ENCODE peak calls at places on chromosome 11, in six cellular contexts. O is fibroblast of lung, X is AG09309, Q is uterus, U is esophagus muscularis mucosa, P is esophagus squamous epithelium. S is an unnamed sample.

GRCh38 chr11:96338910-96339703 is 3.9 kb downstream of the MAML2 start:
- DNase-seq in Q (no peak), X (no peak), O (peak), P (no peak), U (no peak), S (peak)

GRCh38 chr11:126229782-126230540 is 18.4 kb downstream of the FAM118B start:
- DNase-seq in P (no peak), O (peak), Q (no peak), U (no peak), X (no peak), S (no peak)

GRCh38 chr11:67468056-67468455 is 995 bp downstream of the TMEM134 start:
- DNase-seq in O (peak), Q (peak), X (no peak), U (no peak), P (no peak), S (no peak)

GRCh38 chr11:117177534-117178209 is 871 bp upstream of the SIDT2 start:
- DNase-seq in O (no peak), Q (no peak), X (no peak), U (no peak), P (no peak), S (no peak)

GRCh38 chr11:36372101-36372767 is 76.1 kb downstream of the PRR5L start:
- DNase-seq in O (peak), Q (no peak), P (no peak), U (no peak), X (peak), S (peak)

GRCh38 chr11:117071344-117071787 is 26.9 kb downstream of the SIK3 start:
- DNase-seq in P (no peak), U (no peak), O (peak), Q (peak), X (no peak), S (no peak)

GRCh38 chr11:77187776-77188175 is 59.7 kb downstream of the MYO7A start:
- DNase-seq in X (no peak), Q (no peak), O (no peak), P (no peak), U (no peak), S (no peak)

GRCh38 chr11:104091281-104092071 is 55.0 kb downstream of the DDI1 start:
- DNase-seq in P (no peak), O (peak), X (no peak), Q (no peak), U (no peak), S (no peak)

GRCh38 chr11:64762277-64762915 is 2.6 kb upstream of the PYGM start:
- DNase-seq in U (no peak), X (no peak), Q (no peak), P (no peak), O (no peak), S (no peak)

GRCh38 chr11:23205156-23205871 is 345.0 kb upstream of the CCDC179 start:
- DNase-seq in Q (no peak), P (no peak), O (peak), X (no peak), U (no peak), S (peak)

GRCh38 chr11:35145249-35145648 is 6.3 kb downstream of the CD44 start:
- DNase-seq in P (no peak), X (no peak), U (no peak), O (peak), Q (no peak), S (no peak)

DNA sequence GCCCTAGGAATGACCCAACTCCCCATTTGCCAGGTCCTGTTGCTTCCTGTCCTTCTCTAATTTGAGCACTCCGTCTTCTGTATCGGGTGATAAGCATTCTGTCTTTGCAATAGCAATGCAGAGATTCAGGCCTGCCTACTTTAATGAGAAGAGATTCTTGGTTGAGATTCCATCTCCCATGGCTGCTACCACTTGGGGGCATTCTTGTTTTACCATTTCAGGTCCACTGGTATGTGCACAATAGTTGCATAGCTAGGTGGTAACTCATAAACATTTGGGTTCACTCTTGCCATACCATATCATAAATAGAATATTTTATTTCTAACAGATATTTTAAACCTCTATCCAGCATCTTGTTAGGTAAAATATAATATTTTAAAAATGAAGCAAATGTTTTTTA is 34.4 kb upstream of the CALCB start:
- DNase-seq in U (no peak), Q (no peak), O (peak), X (no peak), P (no peak), S (peak)
- TF ChIP-seq CTCF in U (no peak), Q (no peak), O (peak), X (peak), P (no peak), S (peak)

GRCh38 chr11:71302911-71303310 is 50.5 kb upstream of the SHANK2 start:
- DNase-seq in U (peak), Q (no peak), O (no peak), P (no peak), X (no peak), S (no peak)
- TF ChIP-seq CTCF in U (no peak), Q (no peak), O (no peak), P (no peak), X (peak), S (peak)

DNA sequence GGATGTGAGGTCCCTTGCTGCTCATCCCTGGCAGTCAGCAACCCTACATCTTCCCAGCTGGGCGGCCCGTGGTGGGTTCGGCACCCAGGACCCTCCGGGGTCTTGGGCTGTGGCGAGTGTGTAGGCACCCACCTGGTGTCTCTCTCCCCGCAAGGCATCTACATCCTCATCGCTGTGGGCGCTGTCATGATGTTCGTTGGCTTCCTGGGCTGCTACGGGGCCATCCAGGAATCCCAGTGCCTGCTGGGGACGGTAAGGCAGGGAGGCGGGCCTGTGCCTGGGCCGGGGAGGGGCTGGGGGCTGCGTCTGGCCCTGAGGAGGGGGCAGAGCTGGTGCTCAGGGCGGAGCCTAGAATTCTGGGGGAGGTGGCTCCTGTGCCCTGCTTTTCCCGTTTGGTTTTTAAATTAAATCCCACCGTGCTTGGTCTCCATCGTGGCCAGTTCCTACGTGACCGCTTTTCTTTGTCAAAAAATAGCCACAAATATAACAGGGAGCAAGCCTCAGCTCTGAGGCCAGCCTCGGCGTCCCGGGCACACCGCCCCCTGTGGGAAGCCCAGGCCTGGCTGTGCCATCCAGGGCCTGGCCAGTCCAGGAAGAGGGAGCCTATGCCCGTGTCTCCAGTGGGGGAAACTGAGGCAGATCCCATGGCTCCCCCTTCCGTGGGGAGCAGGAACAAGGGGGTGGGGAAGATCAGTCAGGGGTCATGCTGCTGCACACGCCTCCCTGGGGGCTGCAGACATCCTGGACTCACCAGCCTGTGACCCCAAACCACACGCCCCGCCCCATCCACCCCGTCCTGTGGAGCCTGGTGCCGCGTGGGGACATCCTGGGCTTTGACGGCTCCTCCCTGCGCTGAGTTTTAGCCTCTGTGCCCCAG is 6.4 kb upstream of the TSSC4 start:
- DNase-seq in P (no peak), O (no peak), U (no peak), Q (no peak), X (no peak), S (no peak)
- TF ChIP-seq CTCF in P (no peak), O (no peak), U (no peak), Q (no peak), X (no peak), S (peak)

GRCh38 chr11:58626915-58627483 is 4.5 kb downstream of the CNTF start:
- DNase-seq in Q (no peak), X (no peak), U (no peak), O (peak), P (no peak), S (no peak)

GRCh38 chr11:58631378-58631777 is 8.9 kb downstream of the CNTF start:
- DNase-seq in O (no peak), Q (no peak), P (no peak), X (no peak), U (no peak), S (no peak)

GRCh38 chr11:58632510-58632909 is 10.0 kb downstream of the CNTF start:
- DNase-seq in X (no peak), U (no peak), P (no peak), O (no peak), Q (no peak), S (no peak)

GRCh38 chr11:58628446-58628845 is 6.0 kb downstream of the CNTF start:
- DNase-seq in X (no peak), U (no peak), Q (no peak), P (no peak), O (peak), S (peak)

DNA sequence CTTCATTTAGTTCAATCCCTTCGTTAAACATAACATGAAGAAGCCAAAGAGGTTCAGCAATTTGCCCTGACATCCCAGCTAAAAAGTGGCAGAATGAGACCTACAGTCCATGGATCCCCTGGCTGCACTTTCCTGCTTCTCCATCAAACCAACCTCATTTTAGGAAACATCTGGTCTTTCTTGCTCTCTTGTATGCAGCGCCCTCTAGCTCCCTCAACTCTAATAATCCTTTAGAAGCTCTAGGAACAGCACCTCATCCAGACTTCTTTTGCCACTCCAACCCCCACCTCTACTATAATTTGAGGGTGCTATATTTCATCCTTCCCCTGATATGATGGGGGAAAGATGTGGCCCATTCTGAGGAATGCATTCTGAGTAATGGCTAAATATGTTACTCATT is 7.4 kb downstream of the CNTF start:
- DNase-seq in Q (no peak), O (peak), U (no peak), P (no peak), X (peak), S (peak)
- TF ChIP-seq CTCF in Q (peak), O (peak), U (peak), P (peak), X (peak), S (peak)

DNA sequence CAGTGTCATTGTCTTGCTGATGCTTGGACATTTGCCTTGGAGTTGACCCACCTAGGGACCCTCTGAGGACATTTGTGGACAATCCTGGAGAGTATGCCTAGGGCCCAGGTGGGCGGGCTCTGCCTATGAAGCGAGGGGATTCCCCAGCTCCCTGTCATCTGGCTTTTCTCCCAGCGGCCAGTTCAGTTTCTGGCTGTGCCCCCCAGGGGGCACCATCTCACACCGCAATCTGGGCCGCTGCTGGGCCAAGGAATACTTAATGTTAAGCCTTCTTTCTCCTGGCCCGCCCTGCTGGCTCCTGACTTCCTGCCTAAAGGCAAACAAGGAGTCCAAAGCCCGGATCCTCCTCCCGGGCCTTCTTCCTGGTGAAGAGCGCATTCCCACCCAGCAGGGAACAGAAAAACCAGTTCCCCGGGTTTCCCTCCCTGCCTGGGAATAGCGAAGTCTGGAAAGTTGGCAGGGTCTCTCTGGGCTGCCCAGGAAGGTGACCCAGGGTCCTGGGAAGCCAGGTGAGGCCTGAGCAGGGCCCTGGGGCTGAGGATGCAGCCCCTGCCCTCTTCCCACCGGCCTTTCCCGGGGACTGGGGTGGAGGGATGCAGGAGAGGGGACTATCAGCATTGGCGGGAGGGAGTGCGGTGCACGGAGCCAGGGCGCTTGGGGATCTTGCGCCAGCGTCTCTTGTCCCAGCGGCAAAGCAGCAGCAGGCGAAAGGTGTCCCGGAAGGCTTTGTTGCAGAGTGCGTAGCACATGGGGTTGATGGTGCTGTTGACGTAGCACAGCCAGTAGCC is 11.9 kb downstream of the CHRM1 start:
- DNase-seq in U (no peak), X (no peak), P (no peak), O (peak), Q (peak), S (peak)
- TF ChIP-seq CTCF in U (peak), X (peak), P (peak), O (peak), Q (peak), S (peak)

DNA sequence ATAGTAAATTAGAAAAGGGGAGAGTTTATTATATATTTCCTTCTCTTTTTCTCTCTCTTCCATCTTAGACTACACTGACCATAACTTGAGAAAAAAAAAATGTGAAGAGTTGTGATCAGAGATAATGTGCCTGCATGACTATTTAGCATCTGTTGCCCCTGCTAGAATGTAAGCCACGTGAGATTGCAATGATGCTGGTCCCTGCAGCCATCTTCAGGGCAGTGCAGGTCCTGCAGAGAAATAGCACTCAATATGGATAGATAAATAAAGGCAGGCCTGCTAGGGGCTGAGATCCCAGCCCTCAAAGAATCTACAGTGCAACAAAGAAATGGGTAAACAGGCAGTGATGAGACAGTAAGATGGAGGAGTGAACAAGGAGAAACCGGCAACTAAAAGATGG is 7.8 kb upstream of the DKK3 start:
- DNase-seq in P (no peak), Q (no peak), O (no peak), U (no peak), X (no peak), S (no peak)
- TF ChIP-seq CTCF in P (no peak), Q (peak), O (peak), U (no peak), X (peak), S (no peak)

DNA sequence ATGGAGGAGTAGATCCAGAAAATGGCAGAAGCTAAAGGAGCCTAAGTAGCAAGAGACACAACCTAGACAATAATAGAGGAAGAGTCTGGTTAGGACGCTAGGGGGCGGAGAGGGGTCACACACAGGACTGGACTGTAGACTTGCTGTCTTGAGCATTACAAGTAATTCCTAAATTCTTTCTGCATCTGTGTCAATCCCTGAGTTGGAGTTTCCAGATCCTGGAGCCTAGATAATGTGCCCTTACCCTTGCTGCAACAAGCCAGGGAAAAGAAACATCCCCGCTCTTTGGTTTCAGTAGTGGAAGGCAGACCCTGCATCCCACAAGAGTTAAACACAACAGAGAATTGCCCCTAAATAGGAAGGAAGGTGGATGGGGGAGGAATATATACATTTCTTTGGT is 14.9 kb upstream of the CCDC73 start:
- DNase-seq in X (peak), P (no peak), Q (peak), U (no peak), O (peak), S (peak)
- TF ChIP-seq CTCF in X (peak), P (peak), Q (peak), U (peak), O (peak), S (peak)

GRCh38 chr11:112658521-112658920 is 302.7 kb upstream of the NCAM1 start:
- DNase-seq in Q (no peak), U (peak), X (no peak), P (no peak), O (no peak), S (no peak)

GRCh38 chr11:112652786-112653390 is 308.3 kb upstream of the NCAM1 start:
- DNase-seq in U (peak), P (no peak), Q (no peak), O (peak), X (peak), S (peak)

GRCh38 chr11:112656772-112657428 is 304.3 kb upstream of the NCAM1 start:
- DNase-seq in O (peak), Q (no peak), X (peak), U (peak), P (no peak), S (peak)

GRCh38 chr11:112659185-112659584 is 302.0 kb upstream of the NCAM1 start:
- DNase-seq in O (no peak), P (no peak), Q (no peak), U (peak), X (no peak), S (no peak)

DNA sequence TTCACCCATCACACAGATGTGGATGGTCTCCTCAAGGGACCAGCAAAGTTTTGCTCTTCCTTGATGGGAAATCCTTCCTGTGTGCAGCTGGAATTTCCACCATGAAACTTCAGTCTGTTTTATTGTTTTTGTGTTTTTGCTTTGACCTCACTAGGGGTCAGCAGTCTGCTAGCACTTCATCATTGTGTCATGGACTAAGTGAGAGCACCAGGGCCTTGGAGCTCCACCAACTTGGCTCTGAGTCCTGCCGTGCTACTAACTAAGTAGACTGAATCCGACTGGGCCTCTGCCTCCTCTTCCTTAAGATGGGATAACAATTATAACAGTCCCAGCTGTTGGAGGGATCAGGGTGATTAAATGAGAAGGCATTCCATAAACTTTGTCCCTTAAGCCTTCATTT is 305.8 kb upstream of the NCAM1 start:
- DNase-seq in P (peak), Q (peak), X (peak), O (peak), U (peak), S (peak)
- TF ChIP-seq CTCF in P (no peak), Q (no peak), X (no peak), O (no peak), U (no peak), S (no peak)

DNA sequence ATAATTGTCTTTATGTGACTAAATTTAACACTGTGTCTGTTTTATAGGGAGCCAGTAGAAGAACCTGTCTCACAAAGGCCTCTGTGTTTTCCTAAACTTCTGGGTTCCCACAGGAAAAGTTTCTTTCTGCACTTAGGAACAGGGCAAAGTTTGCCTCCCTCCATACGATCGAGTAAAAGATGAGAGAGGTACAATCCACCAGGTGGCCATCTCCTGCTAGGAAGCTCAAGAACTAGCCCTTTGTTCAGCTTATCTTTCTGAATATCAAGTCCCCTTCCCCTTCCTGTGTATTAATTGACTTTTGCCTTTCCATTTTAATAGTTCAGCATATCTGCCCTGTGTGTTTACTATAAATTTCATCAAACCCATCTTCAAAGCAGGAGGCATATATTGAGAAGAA is 18.0 kb downstream of the CSNK2A3 start:
- DNase-seq in P (no peak), X (no peak), U (no peak), Q (no peak), O (no peak), S (no peak)
- TF ChIP-seq CTCF in P (no peak), X (no peak), U (no peak), Q (no peak), O (no peak), S (no peak)

GRCh38 chr11:81963018-81963417 is 770.6 kb downstream of the FAM181B start:
- DNase-seq in U (no peak), Q (no peak), X (no peak), O (peak), P (no peak), S (no peak)
- TF ChIP-seq CTCF in U (no peak), Q (no peak), X (no peak), O (no peak), P (no peak), S (no peak)

S was measured in HFFc6.